ENCODE peak calls at places on chromosomes 11 and 22, in four cellular contexts. One of them, this sample, is unnamed.

GRCh38 chr22:21766933-21767462 is 31.4 kb upstream of the YPEL1 start:
- DNase-seq in breast epithelium: no peak
- DNase-seq in GM12865: peak; percentile 16
- DNase-seq in fibroblast of villous mesenchyme: no peak
- DNase-seq in this sample: no peak

GRCh38 chr11:121564948-121565684 is 112.3 kb upstream of the SORL1-AS1 start:
- DNase-seq in fibroblast of villous mesenchyme: no peak
- DNase-seq in GM12865: no peak
- DNase-seq in breast epithelium: no peak
- DNase-seq in this sample: no peak

GRCh38 chr11:7575841-7576451 is 62.1 kb downstream of the PPFIBP2 start:
- DNase-seq in fibroblast of villous mesenchyme: no peak
- DNase-seq in breast epithelium: peak; percentile 55
- DNase-seq in GM12865: peak; percentile 59
- DNase-seq in this sample: no peak

GRCh38 chr11:34033399-34033798 is 18.1 kb upstream of the CAPRIN1 start:
- DNase-seq in GM12865: no peak
- DNase-seq in breast epithelium: no peak
- DNase-seq in fibroblast of villous mesenchyme: no peak
- DNase-seq in this sample: no peak

GRCh38 chr11:125141686-125142535 is 22.6 kb upstream of the PKNOX2 start:
- DNase-seq in GM12865: peak; percentile 47
- DNase-seq in breast epithelium: no peak
- DNase-seq in fibroblast of villous mesenchyme: peak; percentile 38
- DNase-seq in this sample: peak; percentile 35

GRCh38 chr11:2891901-2892214 is 6.3 kb upstream of the CDKN1C start:
- DNase-seq in breast epithelium: no peak
- DNase-seq in fibroblast of villous mesenchyme: no peak
- DNase-seq in GM12865: no peak
- DNase-seq in this sample: no peak

GRCh38 chr22:38317237-38317994 is at the start of gene CSNK1E:
- DNase-seq in fibroblast of villous mesenchyme: peak; percentile 71
- DNase-seq in breast epithelium: peak; percentile 67
- DNase-seq in GM12865: peak; percentile 73
- DNase-seq in this sample: peak; percentile 59

GRCh38 chr11:122729139-122729538 is 73.6 kb downstream of the UBASH3B start:
- DNase-seq in fibroblast of villous mesenchyme: no peak
- DNase-seq in breast epithelium: no peak
- DNase-seq in GM12865: no peak
- DNase-seq in this sample: no peak

GRCh38 chr11:134779179-134779578 is 367.1 kb upstream of the B3GAT1 start:
- DNase-seq in fibroblast of villous mesenchyme: peak; percentile 23
- DNase-seq in breast epithelium: no peak
- DNase-seq in GM12865: no peak
- DNase-seq in this sample: no peak

GRCh38 chr22:37173709-37174108 is 14.3 kb downstream of the C1QTNF6 start:
- DNase-seq in breast epithelium: no peak
- DNase-seq in GM12865: no peak
- DNase-seq in fibroblast of villous mesenchyme: peak; percentile 91
- DNase-seq in this sample: peak; percentile 26

GRCh38 chr11:6615882-6616585 is 3.2 kb downstream of the TPP1 start:
- DNase-seq in GM12865: no peak
- DNase-seq in fibroblast of villous mesenchyme: no peak
- DNase-seq in breast epithelium: no peak
- DNase-seq in this sample: peak; percentile 55

GRCh38 chr11:128845334-128845780 is 21.7 kb downstream of the KCNJ1 start:
- DNase-seq in fibroblast of villous mesenchyme: no peak
- DNase-seq in breast epithelium: no peak
- DNase-seq in GM12865: peak; percentile 30
- DNase-seq in this sample: no peak

GRCh38 chr11:118609380-118610219 is 2.2 kb downstream of the PHLDB1 start:
- DNase-seq in fibroblast of villous mesenchyme: peak; percentile 49
- DNase-seq in breast epithelium: no peak
- DNase-seq in GM12865: peak; percentile 10
- DNase-seq in this sample: no peak

GRCh38 chr11:97772696-97773095 is 1248.1 kb upstream of the CNTN5 start:
- DNase-seq in GM12865: no peak
- DNase-seq in breast epithelium: no peak
- DNase-seq in fibroblast of villous mesenchyme: peak; percentile 1
- DNase-seq in this sample: peak; percentile 58

GRCh38 chr22:41001722-41002122 is 50.5 kb downstream of the RBX1 start:
- DNase-seq in breast epithelium: no peak
- DNase-seq in GM12865: no peak
- DNase-seq in fibroblast of villous mesenchyme: peak; percentile 19
- DNase-seq in this sample: peak; percentile 63

GRCh38 chr11:77402218-77402556 is 71.7 kb downstream of the PAK1 start:
- DNase-seq in fibroblast of villous mesenchyme: no peak
- DNase-seq in breast epithelium: no peak
- DNase-seq in GM12865: no peak
- DNase-seq in this sample: no peak

GRCh38 chr11:73655686-73656085 is 9.3 kb downstream of the PLEKHB1 start:
- DNase-seq in GM12865: no peak
- DNase-seq in breast epithelium: no peak
- DNase-seq in fibroblast of villous mesenchyme: no peak
- DNase-seq in this sample: no peak

GRCh38 chr11:119774180-119774763 is 45.3 kb upstream of the NECTIN1 start:
- DNase-seq in breast epithelium: no peak
- DNase-seq in GM12865: peak; percentile 40
- DNase-seq in fibroblast of villous mesenchyme: peak; percentile 39
- DNase-seq in this sample: peak; percentile 50

GRCh38 chr11:111230122-111230465 is 15.4 kb upstream of the POU2AF2 start:
- DNase-seq in breast epithelium: no peak
- DNase-seq in fibroblast of villous mesenchyme: no peak
- DNase-seq in GM12865: no peak
- DNase-seq in this sample: no peak

GRCh38 chr11:35304900-35305299 is 114.5 kb downstream of the SLC1A2 start:
- DNase-seq in fibroblast of villous mesenchyme: no peak
- DNase-seq in breast epithelium: no peak
- DNase-seq in GM12865: no peak
- DNase-seq in this sample: no peak

GRCh38 chr11:35303596-35304392 is 115.6 kb downstream of the SLC1A2 start:
- DNase-seq in GM12865: no peak
- DNase-seq in breast epithelium: peak; percentile 68
- DNase-seq in fibroblast of villous mesenchyme: peak; percentile 96
- DNase-seq in this sample: peak; percentile 86

GRCh38 chr11:35304393-35304790 is 115.0 kb downstream of the SLC1A2 start:
- DNase-seq in fibroblast of villous mesenchyme: peak; percentile 24
- DNase-seq in breast epithelium: no peak
- DNase-seq in GM12865: peak; percentile 26
- DNase-seq in this sample: peak; percentile 79

GRCh38 chr11:35307221-35307621 is 112.1 kb downstream of the SLC1A2 start:
- DNase-seq in breast epithelium: no peak
- DNase-seq in GM12865: no peak
- DNase-seq in fibroblast of villous mesenchyme: no peak
- DNase-seq in this sample: no peak

GRCh38 chr11:35305670-35306382 is 113.5 kb downstream of the SLC1A2 start:
- DNase-seq in GM12865: peak; percentile 71
- DNase-seq in breast epithelium: no peak
- DNase-seq in fibroblast of villous mesenchyme: peak; percentile 68
- DNase-seq in this sample: peak; percentile 68
- TF ChIP-seq CTCF in GM12865: peak; percentile 64
- TF ChIP-seq CTCF in breast epithelium: peak; percentile 40
- TF ChIP-seq CTCF in fibroblast of villous mesenchyme: peak; percentile 76
- TF ChIP-seq CTCF in this sample: peak; percentile 77

GRCh38 chr11:65488273-65489058 is 10.4 kb upstream of the MALAT1 start:
- DNase-seq in GM12865: no peak
- DNase-seq in breast epithelium: no peak
- DNase-seq in fibroblast of villous mesenchyme: peak; percentile 85
- DNase-seq in this sample: peak; percentile 85
- H3K4me3 ChIP-seq in GM12865: no peak overlapping the region
- H3K4me3 ChIP-seq in breast epithelium: peak overlapping the region; percentile 60
- H3K4me3 ChIP-seq in fibroblast of villous mesenchyme: peak overlapping the region; percentile 33
- H3K4me3 ChIP-seq in this sample: peak overlapping the region; percentile 1

DNA sequence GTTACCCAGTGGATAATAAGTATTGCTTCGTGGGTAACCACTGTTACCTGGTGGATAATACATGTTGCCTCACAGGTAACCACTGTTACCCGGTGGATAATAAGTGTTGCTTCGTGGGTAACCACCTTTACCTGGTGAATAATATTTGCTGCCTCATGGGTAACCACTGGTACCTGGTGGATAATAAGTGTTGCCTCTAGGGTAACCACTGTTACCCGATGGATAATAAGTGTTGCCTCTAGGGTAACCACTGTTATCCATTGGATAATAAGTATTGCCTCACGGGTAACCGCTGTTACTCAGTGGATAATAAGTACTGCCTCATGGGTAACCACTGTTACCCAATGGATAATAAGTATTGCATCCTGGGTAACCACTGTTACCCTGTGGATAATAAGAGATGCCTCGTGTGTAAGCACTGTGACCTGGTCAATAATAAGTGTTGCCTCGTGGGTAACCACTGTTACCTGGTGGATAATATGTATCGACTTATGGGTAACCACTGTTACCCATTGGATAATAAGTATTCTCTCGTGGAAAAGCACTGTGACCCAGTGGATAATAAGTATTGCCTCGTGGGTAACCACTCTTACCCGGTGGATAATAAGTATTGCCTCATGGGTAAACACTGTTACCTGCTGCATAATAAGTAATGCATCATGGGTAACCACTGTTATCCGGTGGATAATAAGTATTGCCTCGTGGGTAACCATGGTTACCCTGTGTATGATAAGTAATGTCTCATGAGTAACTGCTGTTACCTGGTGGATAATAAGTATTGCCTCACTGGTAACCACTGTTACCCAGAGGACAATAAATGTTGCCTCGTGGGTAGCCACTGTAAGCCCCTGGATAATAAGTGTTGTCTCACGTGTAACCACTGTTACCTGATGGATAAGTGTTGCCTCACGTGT is 20.1 kb upstream of the NXPE4 start:
- DNase-seq in GM12865: peak; percentile 86
- DNase-seq in fibroblast of villous mesenchyme: no peak
- DNase-seq in breast epithelium: no peak
- DNase-seq in this sample: no peak
- TF ChIP-seq CTCF in GM12865: no peak
- TF ChIP-seq CTCF in fibroblast of villous mesenchyme: no peak
- TF ChIP-seq CTCF in breast epithelium: no peak
- TF ChIP-seq CTCF in this sample: no peak

GRCh38 chr11:66934971-66935779 is 23.0 kb downstream of the PC start:
- DNase-seq in GM12865: no peak
- DNase-seq in breast epithelium: no peak
- DNase-seq in fibroblast of villous mesenchyme: peak; percentile 95
- DNase-seq in this sample: peak; percentile 87

GRCh38 chr11:66933508-66933907 is 24.7 kb downstream of the PC start:
- DNase-seq in GM12865: no peak
- DNase-seq in fibroblast of villous mesenchyme: no peak
- DNase-seq in breast epithelium: no peak
- DNase-seq in this sample: peak; percentile 28

GRCh38 chr11:66924272-66924671 is 33.9 kb downstream of the PC start:
- DNase-seq in fibroblast of villous mesenchyme: no peak
- DNase-seq in GM12865: no peak
- DNase-seq in breast epithelium: no peak
- DNase-seq in this sample: no peak

GRCh38 chr11:66932543-66932942 is 25.6 kb downstream of the PC start:
- DNase-seq in GM12865: no peak
- DNase-seq in fibroblast of villous mesenchyme: no peak
- DNase-seq in breast epithelium: no peak
- DNase-seq in this sample: no peak

DNA sequence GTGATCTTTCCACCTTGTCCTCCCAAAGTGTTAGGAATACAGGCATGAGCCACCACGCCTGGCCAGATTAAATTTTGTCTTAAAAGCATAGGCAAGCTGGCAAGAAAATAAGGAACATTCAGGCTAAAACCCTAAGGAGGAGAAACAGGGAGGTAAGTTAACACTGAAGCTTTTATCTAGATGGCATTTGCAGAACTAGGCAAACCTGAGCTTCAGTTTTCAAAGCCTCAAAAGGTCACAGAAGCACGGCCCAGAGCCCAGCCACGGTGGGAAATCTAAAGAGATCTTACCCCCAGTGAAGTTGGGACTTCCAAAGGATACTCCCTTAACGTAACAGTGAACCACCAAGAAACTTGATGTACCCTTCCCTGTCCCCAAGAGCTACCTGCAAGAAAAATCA is 28.4 kb downstream of the PC start:
- DNase-seq in GM12865: no peak
- DNase-seq in breast epithelium: no peak
- DNase-seq in fibroblast of villous mesenchyme: no peak
- DNase-seq in this sample: no peak
- H3K4me3 ChIP-seq in GM12865: no peak overlapping the region
- H3K4me3 ChIP-seq in breast epithelium: no peak overlapping the region
- H3K4me3 ChIP-seq in fibroblast of villous mesenchyme: no peak overlapping the region
- H3K4me3 ChIP-seq in this sample: no peak overlapping the region

GRCh38 chr11:12871251-12871650 is 137.9 kb upstream of the RASSF10 start:
- DNase-seq in fibroblast of villous mesenchyme: peak; percentile 41
- DNase-seq in breast epithelium: no peak
- DNase-seq in GM12865: no peak
- DNase-seq in this sample: no peak

GRCh38 chr11:12867531-12867930 is 141.6 kb upstream of the RASSF10 start:
- DNase-seq in GM12865: no peak
- DNase-seq in breast epithelium: no peak
- DNase-seq in fibroblast of villous mesenchyme: no peak
- DNase-seq in this sample: no peak

GRCh38 chr11:12865871-12866595 is 143.1 kb upstream of the RASSF10 start:
- DNase-seq in GM12865: no peak
- DNase-seq in breast epithelium: no peak
- DNase-seq in fibroblast of villous mesenchyme: no peak
- DNase-seq in this sample: no peak

GRCh38 chr11:12871788-12872321 is 137.3 kb upstream of the RASSF10 start:
- DNase-seq in fibroblast of villous mesenchyme: peak; percentile 73
- DNase-seq in GM12865: no peak
- DNase-seq in breast epithelium: no peak
- DNase-seq in this sample: peak; percentile 34

GRCh38 chr11:12868315-12869073 is 140.6 kb upstream of the RASSF10 start:
- DNase-seq in GM12865: no peak
- DNase-seq in fibroblast of villous mesenchyme: peak; percentile 62
- DNase-seq in breast epithelium: no peak
- DNase-seq in this sample: peak; percentile 57
- TF ChIP-seq CTCF in GM12865: no peak
- TF ChIP-seq CTCF in fibroblast of villous mesenchyme: peak; percentile 44
- TF ChIP-seq CTCF in breast epithelium: no peak
- TF ChIP-seq CTCF in this sample: peak; percentile 44

DNA sequence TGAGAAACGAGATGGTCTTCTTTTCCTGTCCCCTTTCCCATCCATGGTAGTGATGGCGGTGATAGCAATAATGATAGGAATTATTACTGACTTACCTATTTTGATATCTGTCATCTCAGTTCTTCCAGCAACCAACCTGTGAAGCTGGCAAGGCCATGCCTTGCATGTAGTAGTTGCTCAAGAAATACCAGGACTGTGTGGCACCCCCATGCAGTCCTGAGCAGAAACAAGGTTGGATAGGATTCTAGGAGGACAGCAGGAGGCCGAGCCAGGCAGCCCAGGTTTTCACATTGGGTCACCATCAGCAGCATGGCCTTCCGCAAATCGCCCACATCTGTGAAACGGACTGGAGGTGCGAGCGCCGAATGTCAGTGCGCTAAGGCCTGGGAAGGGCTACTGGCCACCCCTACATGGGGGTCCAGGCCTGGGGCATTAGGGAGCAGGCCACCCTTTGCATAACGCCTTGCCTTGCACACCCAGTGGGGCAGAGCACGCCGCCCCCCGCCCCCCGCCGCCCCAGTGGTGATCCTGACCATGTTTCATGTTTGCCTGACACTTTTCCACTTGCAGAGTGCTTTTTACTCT is 2.5 kb downstream of the GRK2 start:
- DNase-seq in GM12865: no peak
- DNase-seq in fibroblast of villous mesenchyme: no peak
- DNase-seq in breast epithelium: no peak
- DNase-seq in this sample: no peak
- H3K4me3 ChIP-seq in GM12865: peak overlapping the region; percentile 88
- H3K4me3 ChIP-seq in fibroblast of villous mesenchyme: no peak overlapping the region
- H3K4me3 ChIP-seq in breast epithelium: peak overlapping the region; percentile 99
- H3K4me3 ChIP-seq in this sample: no peak overlapping the region

GRCh38 chr11:83736689-83737088 is 450.5 kb upstream of the CCDC90B start:
- DNase-seq in fibroblast of villous mesenchyme: no peak
- DNase-seq in breast epithelium: no peak
- DNase-seq in GM12865: no peak
- DNase-seq in this sample: no peak
- TF ChIP-seq CTCF in fibroblast of villous mesenchyme: no peak
- TF ChIP-seq CTCF in breast epithelium: no peak
- TF ChIP-seq CTCF in GM12865: no peak
- TF ChIP-seq CTCF in this sample: no peak

This sample was measured in choroid plexus epithelial cell.